ENCODE peak calls at places on chromosomes 7 and 10, in nine cellular contexts. E is HCT116, Q is upper lobe of left lung, M is foreskin fibroblast, S is cardiac muscle cell, L is tibial artery, B is neural progenitor cell, U is cardiac fibroblast, K is fibroblast of villous mesenchyme. J is an unnamed sample.

GRCh38 chr7:65967361-65968155 is 14.5 kb downstream of the GUSB start:
- DNase-seq in B (no peak), E (no peak), Q (no peak), K (no peak), U (no peak), L (peak; percentile 39), S (no peak), M (no peak), J (no peak)

GRCh38 chr7:126659124-126659523 is 593.6 kb downstream of the GRM8 start:
- DNase-seq in M (no peak), L (no peak), E (no peak), Q (no peak), K (no peak), U (no peak), S (no peak), B (no peak), J (no peak)

GRCh38 chr7:133207687-133208086 is 45.2 kb upstream of the EXOC4 start:
- DNase-seq in L (no peak), M (peak; percentile 25), K (peak; percentile 35), U (peak; percentile 24), E (peak; percentile 12), S (no peak), B (peak; percentile 69), Q (no peak), J (no peak)

GRCh38 chr7:91569702-91570457 is 305.6 kb downstream of the FZD1 start:
- DNase-seq in K (peak; percentile 6), L (no peak), M (peak; percentile 18), U (no peak), B (no peak), E (no peak), S (no peak), Q (no peak), J (no peak)

GRCh38 chr10:100810835-100811116 is 65.4 kb downstream of the PAX2 start:
- DNase-seq in Q (no peak), L (no peak), U (no peak), M (no peak), B (no peak), S (no peak), K (no peak), E (no peak), J (no peak)

GRCh38 chr10:110169586-110169985 is 37.8 kb upstream of the MXI1 start:
- DNase-seq in U (no peak), L (no peak), B (no peak), M (no peak), K (no peak), Q (no peak), S (no peak), E (no peak), J (no peak)

GRCh38 chr7:17830206-17830605 is 110.1 kb downstream of the SNX13 start:
- DNase-seq in B (no peak), M (peak; percentile 35), Q (no peak), K (peak; percentile 87), E (no peak), U (peak; percentile 59), S (no peak), L (no peak), J (no peak)

GRCh38 chr10:77043364-77043763 is 594.2 kb downstream of the KCNMA1 start:
- DNase-seq in B (no peak), M (peak; percentile 41), E (no peak), Q (no peak), K (no peak), S (no peak), U (peak; percentile 22), L (no peak), J (no peak)

GRCh38 chr10:45179716-45180115 is 135.7 kb downstream of the OR13A1 start:
- DNase-seq in S (no peak), B (no peak), U (no peak), M (no peak), K (no peak), E (no peak), Q (no peak), L (peak; percentile 67), J (peak; percentile 0)

GRCh38 chr7:114944742-114945625 is 23.1 kb downstream of the MDFIC start:
- DNase-seq in K (peak; percentile 87), Q (peak; percentile 29), L (peak; percentile 81), S (no peak), E (no peak), U (peak; percentile 87), M (peak; percentile 97), B (peak; percentile 52), J (peak; percentile 86)

GRCh38 chr7:150421831-150422230 is 28.6 kb upstream of the GIMAP8 start:
- DNase-seq in B (no peak), E (no peak), U (no peak), M (no peak), S (no peak), Q (no peak), L (no peak), K (no peak), J (no peak)

GRCh38 chr10:70538731-70539338 is 60.3 kb downstream of the PALD1 start:
- DNase-seq in Q (no peak), K (no peak), U (no peak), S (no peak), L (no peak), B (no peak), M (no peak), E (no peak), J (no peak)

GRCh38 chr10:70539471-70539870 is 60.9 kb downstream of the PALD1 start:
- DNase-seq in U (no peak), S (no peak), Q (no peak), K (no peak), M (no peak), E (no peak), B (no peak), L (no peak), J (no peak)

GRCh38 chr10:70541738-70542564 is 60.6 kb downstream of the PRF1 start:
- DNase-seq in M (no peak), Q (no peak), E (no peak), U (no peak), S (no peak), K (no peak), B (no peak), L (no peak), J (no peak)

GRCh38 chr10:70540789-70541360 is 61.7 kb downstream of the PRF1 start:
- DNase-seq in Q (no peak), B (no peak), U (no peak), M (no peak), E (no peak), L (no peak), S (no peak), K (no peak), J (no peak)

DNA sequence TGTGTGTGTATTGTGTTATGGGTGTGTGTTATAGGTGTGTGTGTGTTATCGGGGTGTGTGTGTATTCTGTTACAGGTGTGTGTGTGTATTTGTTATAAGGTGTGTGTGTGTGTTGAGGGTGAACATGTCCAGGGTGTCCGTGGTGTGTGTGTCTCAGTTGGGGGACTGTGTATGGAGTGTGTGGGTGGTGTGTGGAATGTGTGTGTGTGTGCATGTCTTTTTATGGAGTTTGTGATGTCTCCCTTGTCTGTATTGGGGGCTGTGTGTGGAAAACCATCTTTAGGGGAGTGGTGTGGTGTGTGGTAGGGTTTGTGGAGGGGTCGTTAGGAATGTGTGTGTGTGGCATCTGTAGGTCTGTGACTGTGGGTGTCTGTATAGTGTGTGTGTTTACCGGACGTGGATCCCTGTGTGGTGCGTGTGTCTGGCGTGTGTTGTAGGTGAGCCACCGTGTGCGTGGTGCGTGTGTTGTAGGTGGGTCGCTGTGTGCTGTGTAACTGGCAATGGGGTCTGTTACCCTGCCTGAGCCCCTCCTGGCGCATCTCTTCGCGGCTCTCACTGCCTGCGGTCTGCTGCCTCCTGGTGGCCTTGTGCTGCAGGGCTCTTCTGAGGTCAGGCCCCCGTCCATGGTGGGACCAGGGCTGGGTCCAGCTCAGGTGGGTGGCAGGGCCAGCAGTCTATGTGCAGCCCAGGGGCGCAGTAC is 61.7 kb downstream of the PALD1 start:
- DNase-seq in B (peak; percentile 64), U (peak; percentile 24), E (no peak), Q (no peak), M (peak; percentile 41), L (no peak), K (peak; percentile 21), S (peak; percentile 46), J (peak; percentile 6)
- TF ChIP-seq CTCF in B (peak; percentile 69), U (peak; percentile 88), E (peak; percentile 73), Q (peak; percentile 36), M (peak; percentile 78), L (peak; percentile 69), K (peak; percentile 72), S (peak; percentile 79), J (peak; percentile 79)

GRCh38 chr7:155809332-155809946 is 2.8 kb downstream of the SHH start:
- DNase-seq in B (peak; percentile 43), U (no peak), Q (peak; percentile 52), M (peak; percentile 8), L (no peak), E (no peak), S (no peak), K (no peak), J (no peak)
- H3K4me3 ChIP-seq in B (peak overlapping the region; percentile 37), U (peak overlapping the region; percentile 21), Q (no peak overlapping the region), M (no peak overlapping the region), L (peak overlapping the region; percentile 16), E (no peak overlapping the region), S (peak overlapping the region; percentile 10), K (no peak overlapping the region), J (no peak overlapping the region)

GRCh38 chr7:86914468-86915054 is 144.9 kb downstream of the ELAPOR2 start:
- DNase-seq in S (peak; percentile 32), U (peak; percentile 45), K (peak; percentile 5), L (no peak), Q (no peak), M (peak; percentile 58), E (no peak), B (peak; percentile 26), J (no peak)
- TF ChIP-seq CTCF in S (peak; percentile 61), U (peak; percentile 54), K (peak; percentile 47), L (peak; percentile 31), Q (no peak), M (peak; percentile 48), E (peak; percentile 70), B (peak; percentile 70), J (peak; percentile 42)

GRCh38 chr7:101819183-101819582 is 1.8 kb downstream of the CUX1 start:
- DNase-seq in K (no peak), M (peak; percentile 13), L (no peak), B (no peak), E (no peak), Q (no peak), S (no peak), U (no peak), J (no peak)

GRCh38 chr7:101819913-101820522 is 2.6 kb downstream of the CUX1 start:
- DNase-seq in L (no peak), S (no peak), K (no peak), U (peak; percentile 8), E (no peak), M (peak; percentile 30), B (no peak), Q (no peak), J (no peak)

GRCh38 chr7:101817031-101817929 is at the start of gene CUX1:
- DNase-seq in E (no peak), M (peak; percentile 35), B (peak; percentile 32), Q (peak; percentile 46), L (no peak), S (peak; percentile 52), K (no peak), U (no peak), J (no peak)

GRCh38 chr7:101817930-101818698 is 688 bp downstream of the CUX1 start:
- DNase-seq in S (no peak), L (no peak), K (peak; percentile 82), U (peak; percentile 75), E (no peak), Q (no peak), B (no peak), M (peak; percentile 42), J (no peak)

DNA sequence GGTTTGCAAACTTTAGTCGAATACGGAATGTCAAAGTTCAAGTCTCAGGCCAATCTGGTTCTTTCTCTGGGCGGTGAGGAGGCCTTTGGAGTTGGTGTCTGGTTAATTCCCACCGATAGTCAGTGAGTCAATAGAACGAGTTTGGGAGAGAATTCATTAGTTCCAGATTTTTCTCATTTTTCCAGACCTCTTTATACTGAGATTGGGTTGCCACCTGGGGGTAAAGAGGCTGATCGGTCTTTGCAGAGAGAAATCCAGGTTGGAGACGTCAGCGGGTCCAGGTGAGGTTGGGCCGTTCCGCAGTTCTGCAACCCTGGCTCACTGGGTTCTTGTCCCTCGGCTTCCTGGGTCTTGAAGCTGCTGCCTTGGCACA is 1.3 kb downstream of the CUX1 start:
- DNase-seq in K (no peak), U (no peak), L (no peak), S (no peak), M (peak; percentile 24), B (no peak), Q (no peak), E (no peak), J (no peak)
- H3K4me3 ChIP-seq in K (peak overlapping the region; percentile 81), U (no peak overlapping the region), L (no peak overlapping the region), S (no peak overlapping the region), M (peak overlapping the region; percentile 55), B (peak overlapping the region; percentile 96), Q (no peak overlapping the region), E (no peak overlapping the region), J (no peak overlapping the region)

J was measured in astrocyte of the cerebellum.